ENCODE peak calls at places on chromosomes 11 and 22, in four cellular contexts. One of them, this sample, is unnamed.

GRCh38 chr11:12158926-12159325 is 48.5 kb downstream of the MICAL2 start:
- DNase-seq in HS-27A: no peak
- DNase-seq in stimulated activated CD4-positive, alpha-beta T cell treated with anti-CD3 and anti-CD28 coated beads, Interleukin-12 subunit alpha, Interleukin-12 subunit beta, amount 100 ng/mL, for 4 hours: no peak
- DNase-seq in BE2C: no peak
- DNase-seq in this sample: no peak

GRCh38 chr11:66725646-66726045 is 3.4 kb downstream of the SPTBN2 start:
- DNase-seq in BE2C: no peak
- DNase-seq in HS-27A: no peak
- DNase-seq in stimulated activated CD4-positive, alpha-beta T cell treated with anti-CD3 and anti-CD28 coated beads, Interleukin-12 subunit alpha, Interleukin-12 subunit beta, amount 100 ng/mL, for 4 hours: no peak
- DNase-seq in this sample: no peak

GRCh38 chr22:38442967-38443674 is 11.9 kb downstream of the KCNJ4 start:
- DNase-seq in stimulated activated CD4-positive, alpha-beta T cell treated with anti-CD3 and anti-CD28 coated beads, Interleukin-12 subunit alpha, Interleukin-12 subunit beta, amount 100 ng/mL, for 4 hours: no peak
- DNase-seq in HS-27A: no peak
- DNase-seq in BE2C: no peak
- DNase-seq in this sample: no peak

GRCh38 chr11:12800032-12800671 is 125.9 kb downstream of the TEAD1 start:
- DNase-seq in BE2C: no peak
- DNase-seq in stimulated activated CD4-positive, alpha-beta T cell treated with anti-CD3 and anti-CD28 coated beads, Interleukin-12 subunit alpha, Interleukin-12 subunit beta, amount 100 ng/mL, for 4 hours: no peak
- DNase-seq in HS-27A: no peak
- DNase-seq in this sample: no peak

GRCh38 chr22:26448334-26448733 is 19.3 kb downstream of the ASPHD2 start:
- DNase-seq in HS-27A: no peak
- DNase-seq in stimulated activated CD4-positive, alpha-beta T cell treated with anti-CD3 and anti-CD28 coated beads, Interleukin-12 subunit alpha, Interleukin-12 subunit beta, amount 100 ng/mL, for 4 hours: no peak
- DNase-seq in BE2C: no peak
- DNase-seq in this sample: no peak

GRCh38 chr22:27748355-27749168 is 53.0 kb downstream of the MN1 start:
- DNase-seq in HS-27A: no peak
- DNase-seq in BE2C: no peak
- DNase-seq in stimulated activated CD4-positive, alpha-beta T cell treated with anti-CD3 and anti-CD28 coated beads, Interleukin-12 subunit alpha, Interleukin-12 subunit beta, amount 100 ng/mL, for 4 hours: no peak
- DNase-seq in this sample: no peak

GRCh38 chr11:92834296-92835020 is 135.0 kb upstream of the MTNR1B start:
- DNase-seq in BE2C: no peak
- DNase-seq in stimulated activated CD4-positive, alpha-beta T cell treated with anti-CD3 and anti-CD28 coated beads, Interleukin-12 subunit alpha, Interleukin-12 subunit beta, amount 100 ng/mL, for 4 hours: no peak
- DNase-seq in HS-27A: no peak
- DNase-seq in this sample: no peak

GRCh38 chr11:134052988-134053945 is 15.6 kb upstream of the JAM3 start:
- DNase-seq in stimulated activated CD4-positive, alpha-beta T cell treated with anti-CD3 and anti-CD28 coated beads, Interleukin-12 subunit alpha, Interleukin-12 subunit beta, amount 100 ng/mL, for 4 hours: no peak
- DNase-seq in HS-27A: no peak
- DNase-seq in BE2C: no peak
- DNase-seq in this sample: no peak

GRCh38 chr11:16785520-16786128 is 47.2 kb downstream of the C11orf58 start:
- DNase-seq in BE2C: peak; percentile 50
- DNase-seq in stimulated activated CD4-positive, alpha-beta T cell treated with anti-CD3 and anti-CD28 coated beads, Interleukin-12 subunit alpha, Interleukin-12 subunit beta, amount 100 ng/mL, for 4 hours: peak; percentile 44
- DNase-seq in HS-27A: peak; percentile 51
- DNase-seq in this sample: peak; percentile 18

GRCh38 chr11:69000391-69000790 is 12.7 kb downstream of the MRGPRF start:
- DNase-seq in HS-27A: no peak
- DNase-seq in stimulated activated CD4-positive, alpha-beta T cell treated with anti-CD3 and anti-CD28 coated beads, Interleukin-12 subunit alpha, Interleukin-12 subunit beta, amount 100 ng/mL, for 4 hours: no peak
- DNase-seq in BE2C: no peak
- DNase-seq in this sample: no peak

GRCh38 chr11:71180694-71181466 is 71.5 kb downstream of the SHANK2 start:
- DNase-seq in stimulated activated CD4-positive, alpha-beta T cell treated with anti-CD3 and anti-CD28 coated beads, Interleukin-12 subunit alpha, Interleukin-12 subunit beta, amount 100 ng/mL, for 4 hours: no peak
- DNase-seq in BE2C: no peak
- DNase-seq in HS-27A: no peak
- DNase-seq in this sample: no peak

GRCh38 chr11:4090258-4090657 is 4.3 kb upstream of the RRM1 start:
- DNase-seq in stimulated activated CD4-positive, alpha-beta T cell treated with anti-CD3 and anti-CD28 coated beads, Interleukin-12 subunit alpha, Interleukin-12 subunit beta, amount 100 ng/mL, for 4 hours: no peak
- DNase-seq in BE2C: no peak
- DNase-seq in HS-27A: no peak
- DNase-seq in this sample: no peak

GRCh38 chr11:118239509-118239908 is 12.7 kb downstream of the MPZL3 start:
- DNase-seq in BE2C: no peak
- DNase-seq in stimulated activated CD4-positive, alpha-beta T cell treated with anti-CD3 and anti-CD28 coated beads, Interleukin-12 subunit alpha, Interleukin-12 subunit beta, amount 100 ng/mL, for 4 hours: no peak
- DNase-seq in HS-27A: no peak
- DNase-seq in this sample: no peak

GRCh38 chr11:71433648-71434450 is 14.3 kb downstream of the DHCR7 start:
- DNase-seq in HS-27A: no peak
- DNase-seq in BE2C: no peak
- DNase-seq in stimulated activated CD4-positive, alpha-beta T cell treated with anti-CD3 and anti-CD28 coated beads, Interleukin-12 subunit alpha, Interleukin-12 subunit beta, amount 100 ng/mL, for 4 hours: no peak
- DNase-seq in this sample: no peak

GRCh38 chr22:41092023-41092817 is at the start of gene EP300:
- DNase-seq in stimulated activated CD4-positive, alpha-beta T cell treated with anti-CD3 and anti-CD28 coated beads, Interleukin-12 subunit alpha, Interleukin-12 subunit beta, amount 100 ng/mL, for 4 hours: peak; percentile 77
- DNase-seq in BE2C: peak; percentile 85
- DNase-seq in HS-27A: peak; percentile 30
- DNase-seq in this sample: peak; percentile 71

GRCh38 chr11:27362032-27362431 is 983 bp downstream of the CCDC34 start:
- DNase-seq in BE2C: no peak
- DNase-seq in HS-27A: no peak
- DNase-seq in stimulated activated CD4-positive, alpha-beta T cell treated with anti-CD3 and anti-CD28 coated beads, Interleukin-12 subunit alpha, Interleukin-12 subunit beta, amount 100 ng/mL, for 4 hours: no peak
- DNase-seq in this sample: no peak

GRCh38 chr22:24510694-24511625 is 15.8 kb downstream of the UPB1 start:
- DNase-seq in BE2C: peak; percentile 70
- DNase-seq in stimulated activated CD4-positive, alpha-beta T cell treated with anti-CD3 and anti-CD28 coated beads, Interleukin-12 subunit alpha, Interleukin-12 subunit beta, amount 100 ng/mL, for 4 hours: no peak
- DNase-seq in HS-27A: no peak
- DNase-seq in this sample: no peak